ENCODE peak calls at places on chromosomes 12 and 14, in six cellular contexts. One of them, this sample, is unnamed.

GRCh38 chr14:64758711-64759554 is 54.7 kb downstream of the PLEKHG3 start:
- DNase-seq in osteocyte: no peak
- DNase-seq in psoas muscle: peak
- DNase-seq in lower leg skin: no peak
- DNase-seq in cardiac muscle cell: peak
- DNase-seq in heart left ventricle: no peak
- DNase-seq in this sample: no peak

GRCh38 chr14:70714055-70714550 is 72.4 kb downstream of the TTC9 start:
- DNase-seq in osteocyte: no peak
- DNase-seq in psoas muscle: no peak
- DNase-seq in lower leg skin: no peak
- DNase-seq in cardiac muscle cell: peak
- DNase-seq in heart left ventricle: no peak
- DNase-seq in this sample: no peak

GRCh38 chr12:15596174-15596573 is 193.0 kb downstream of the EPS8 start:
- DNase-seq in osteocyte: no peak
- DNase-seq in psoas muscle: no peak
- DNase-seq in lower leg skin: no peak
- DNase-seq in cardiac muscle cell: no peak
- DNase-seq in heart left ventricle: no peak
- DNase-seq in this sample: no peak

GRCh38 chr12:1277905-1278304 is 286.9 kb downstream of the ERC1 start:
- DNase-seq in osteocyte: no peak
- DNase-seq in psoas muscle: no peak
- DNase-seq in lower leg skin: no peak
- DNase-seq in cardiac muscle cell: no peak
- DNase-seq in heart left ventricle: no peak
- DNase-seq in this sample: peak

GRCh38 chr14:77158175-77158908 is 16.8 kb upstream of the ZDHHC22 start:
- DNase-seq in osteocyte: no peak
- DNase-seq in psoas muscle: peak
- DNase-seq in lower leg skin: no peak
- DNase-seq in cardiac muscle cell: peak
- DNase-seq in heart left ventricle: peak
- DNase-seq in this sample: no peak

GRCh38 chr12:78392918-78393317 is 471.7 kb upstream of the SYT1 start:
- DNase-seq in osteocyte: no peak
- DNase-seq in psoas muscle: no peak
- DNase-seq in lower leg skin: no peak
- DNase-seq in cardiac muscle cell: peak
- DNase-seq in heart left ventricle: no peak
- DNase-seq in this sample: no peak

GRCh38 chr12:47824198-47824597 is 4.5 kb upstream of the HDAC7 start:
- DNase-seq in osteocyte: no peak
- DNase-seq in psoas muscle: no peak
- DNase-seq in lower leg skin: no peak
- DNase-seq in cardiac muscle cell: no peak
- DNase-seq in heart left ventricle: no peak
- DNase-seq in this sample: no peak

GRCh38 chr12:21221778-21222177 is 90.8 kb downstream of the SLCO1B1 start:
- DNase-seq in osteocyte: no peak
- DNase-seq in psoas muscle: no peak
- DNase-seq in lower leg skin: no peak
- DNase-seq in cardiac muscle cell: no peak
- DNase-seq in heart left ventricle: no peak
- DNase-seq in this sample: no peak

GRCh38 chr12:120118710-120119097 is 2.2 kb upstream of the RAB35 start:
- DNase-seq in osteocyte: no peak
- DNase-seq in psoas muscle: no peak
- DNase-seq in lower leg skin: no peak
- DNase-seq in cardiac muscle cell: no peak
- DNase-seq in heart left ventricle: no peak
- DNase-seq in this sample: no peak

GRCh38 chr14:61578745-61579144 is 116.6 kb upstream of the HIF1A start:
- DNase-seq in osteocyte: no peak
- DNase-seq in psoas muscle: no peak
- DNase-seq in lower leg skin: no peak
- DNase-seq in cardiac muscle cell: peak
- DNase-seq in heart left ventricle: no peak
- DNase-seq in this sample: no peak

GRCh38 chr14:90985601-90986242 is 74.7 kb downstream of the RPS6KA5 start:
- DNase-seq in osteocyte: no peak
- DNase-seq in psoas muscle: no peak
- DNase-seq in lower leg skin: no peak
- DNase-seq in cardiac muscle cell: no peak
- DNase-seq in heart left ventricle: no peak
- DNase-seq in this sample: peak

GRCh38 chr14:50070230-50070629 is 46.1 kb downstream of the VCPKMT start:
- DNase-seq in osteocyte: no peak
- DNase-seq in psoas muscle: no peak
- DNase-seq in lower leg skin: peak
- DNase-seq in cardiac muscle cell: no peak
- DNase-seq in heart left ventricle: no peak
- DNase-seq in this sample: no peak

GRCh38 chr12:14495326-14495725 is 72.4 kb downstream of the PLBD1 start:
- DNase-seq in osteocyte: no peak
- DNase-seq in psoas muscle: no peak
- DNase-seq in lower leg skin: no peak
- DNase-seq in cardiac muscle cell: no peak
- DNase-seq in heart left ventricle: no peak
- DNase-seq in this sample: no peak

GRCh38 chr14:36657409-36658090 is 4.1 kb upstream of the PAX9 start:
- DNase-seq in osteocyte: no peak
- DNase-seq in psoas muscle: no peak
- DNase-seq in lower leg skin: no peak
- DNase-seq in cardiac muscle cell: no peak
- DNase-seq in heart left ventricle: no peak
- DNase-seq in this sample: peak

GRCh38 chr12:12384601-12385321 is 27.9 kb downstream of the BORCS5 start:
- DNase-seq in osteocyte: no peak
- DNase-seq in psoas muscle: no peak
- DNase-seq in lower leg skin: no peak
- DNase-seq in cardiac muscle cell: peak
- DNase-seq in heart left ventricle: no peak
- DNase-seq in this sample: no peak

GRCh38 chr14:55347040-55347439 is 64.6 kb downstream of the ATG14 start:
- DNase-seq in osteocyte: peak
- DNase-seq in psoas muscle: no peak
- DNase-seq in lower leg skin: no peak
- DNase-seq in cardiac muscle cell: no peak
- DNase-seq in heart left ventricle: no peak
- DNase-seq in this sample: no peak

GRCh38 chr12:116331876-116332275 is 54.4 kb upstream of the MED13L start:
- DNase-seq in osteocyte: no peak
- DNase-seq in psoas muscle: no peak
- DNase-seq in lower leg skin: no peak
- DNase-seq in cardiac muscle cell: no peak
- DNase-seq in heart left ventricle: no peak
- DNase-seq in this sample: no peak

GRCh38 chr14:98489115-98489514 is 782.9 kb downstream of the BCL11B start:
- DNase-seq in osteocyte: no peak
- DNase-seq in psoas muscle: no peak
- DNase-seq in lower leg skin: no peak
- DNase-seq in cardiac muscle cell: no peak
- DNase-seq in heart left ventricle: no peak
- DNase-seq in this sample: no peak

GRCh38 chr12:86186449-86186848 is 69.7 kb downstream of the MGAT4C start:
- DNase-seq in osteocyte: no peak
- DNase-seq in psoas muscle: no peak
- DNase-seq in lower leg skin: no peak
- DNase-seq in cardiac muscle cell: peak
- DNase-seq in heart left ventricle: no peak
- DNase-seq in this sample: no peak

GRCh38 chr12:34296143-34297041 is 274.1 kb downstream of the ALG10 start:
- DNase-seq in osteocyte: no peak
- DNase-seq in psoas muscle: peak
- DNase-seq in lower leg skin: peak
- DNase-seq in cardiac muscle cell: no peak
- DNase-seq in heart left ventricle: peak
- DNase-seq in this sample: no peak

GRCh38 chr12:9792185-9792900 is 31.6 kb upstream of the CD69 start:
- DNase-seq in osteocyte: no peak
- DNase-seq in psoas muscle: no peak
- DNase-seq in lower leg skin: no peak
- DNase-seq in cardiac muscle cell: no peak
- DNase-seq in heart left ventricle: no peak
- DNase-seq in this sample: no peak

GRCh38 chr12:132066749-132067148 is 77.4 kb downstream of the DDX51 start:
- DNase-seq in osteocyte: no peak
- DNase-seq in psoas muscle: no peak
- DNase-seq in lower leg skin: no peak
- DNase-seq in cardiac muscle cell: no peak
- DNase-seq in heart left ventricle: no peak
- DNase-seq in this sample: no peak

GRCh38 chr12:8661016-8661415 is 1.6 kb downstream of the MFAP5 start:
- DNase-seq in osteocyte: no peak
- DNase-seq in psoas muscle: no peak
- DNase-seq in lower leg skin: no peak
- DNase-seq in cardiac muscle cell: no peak
- DNase-seq in heart left ventricle: no peak
- DNase-seq in this sample: no peak

GRCh38 chr12:103800252-103800771 is 40.7 kb downstream of the NT5DC3 start:
- DNase-seq in osteocyte: no peak
- DNase-seq in psoas muscle: peak
- DNase-seq in lower leg skin: no peak
- DNase-seq in cardiac muscle cell: peak
- DNase-seq in heart left ventricle: peak
- DNase-seq in this sample: no peak

GRCh38 chr14:88437659-88438058 is 52.2 kb downstream of the SPATA7 start:
- DNase-seq in osteocyte: no peak
- DNase-seq in psoas muscle: no peak
- DNase-seq in lower leg skin: no peak
- DNase-seq in cardiac muscle cell: no peak
- DNase-seq in heart left ventricle: no peak
- DNase-seq in this sample: no peak

DNA sequence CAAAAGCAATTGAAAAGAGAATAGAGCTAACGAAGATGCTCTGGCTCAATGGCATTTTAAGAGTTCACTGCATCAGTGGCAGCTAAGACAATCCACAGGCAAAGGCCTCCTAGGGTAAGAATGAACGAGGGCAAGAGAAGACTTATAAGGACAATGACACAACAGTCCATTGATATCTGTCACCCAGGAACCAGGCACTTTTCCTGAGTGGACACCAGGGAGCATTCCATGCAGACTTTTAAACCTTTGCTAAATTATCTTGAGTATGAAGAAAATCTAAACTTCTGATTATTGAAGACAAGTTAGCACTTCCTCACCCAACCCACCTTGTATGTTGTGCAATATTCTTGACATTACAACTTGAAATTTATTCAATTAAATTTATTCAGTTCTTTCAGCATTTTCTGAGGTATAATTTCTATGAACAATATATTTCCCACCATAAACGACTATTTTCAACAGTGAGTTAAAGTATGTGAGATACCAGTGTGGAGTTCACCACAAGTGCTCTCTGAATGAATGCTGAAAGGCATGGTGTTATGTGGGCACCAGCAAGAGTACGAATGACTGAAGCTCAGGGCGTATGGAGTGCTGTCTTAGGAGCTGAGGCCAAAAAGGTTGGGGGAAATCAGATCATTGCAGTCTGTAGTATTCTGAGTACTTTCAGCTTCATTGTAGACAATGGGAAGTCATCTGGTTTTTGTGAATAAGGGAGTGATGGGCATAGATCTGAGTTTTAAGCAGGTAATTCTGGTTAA is 124.3 kb upstream of the LMNTD1 start:
- DNase-seq in osteocyte: no peak
- DNase-seq in psoas muscle: no peak
- DNase-seq in lower leg skin: no peak
- DNase-seq in cardiac muscle cell: peak
- DNase-seq in heart left ventricle: no peak
- DNase-seq in this sample: no peak
- TF ChIP-seq CTCF in osteocyte: peak
- TF ChIP-seq CTCF in psoas muscle: no peak
- TF ChIP-seq CTCF in lower leg skin: no peak
- TF ChIP-seq CTCF in cardiac muscle cell: peak
- TF ChIP-seq CTCF in heart left ventricle: peak
- TF ChIP-seq CTCF in this sample: no peak

DNA sequence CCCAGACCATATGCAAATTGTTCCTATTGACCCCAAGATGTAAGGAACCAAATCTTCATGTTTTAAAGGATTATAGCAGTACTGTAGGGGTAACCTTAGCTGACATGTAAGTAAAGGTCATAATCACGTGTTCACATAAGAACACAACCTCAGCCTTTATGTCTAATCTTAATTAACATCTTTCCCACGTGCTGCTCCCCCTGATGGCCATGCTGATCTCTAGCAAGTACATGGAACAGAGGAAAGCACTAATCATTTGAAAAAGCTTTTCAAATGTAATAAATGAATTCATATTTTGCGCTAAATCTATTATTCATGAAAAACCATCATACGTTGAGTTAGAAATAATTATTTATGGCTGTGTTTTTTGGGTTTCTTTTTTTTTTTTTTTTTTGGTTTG is 30.5 kb upstream of the ITPR2 start:
- DNase-seq in osteocyte: no peak
- DNase-seq in psoas muscle: no peak
- DNase-seq in lower leg skin: no peak
- DNase-seq in cardiac muscle cell: peak
- DNase-seq in heart left ventricle: no peak
- DNase-seq in this sample: no peak
- TF ChIP-seq CTCF in osteocyte: peak
- TF ChIP-seq CTCF in psoas muscle: no peak
- TF ChIP-seq CTCF in lower leg skin: no peak
- TF ChIP-seq CTCF in cardiac muscle cell: peak
- TF ChIP-seq CTCF in heart left ventricle: no peak
- TF ChIP-seq CTCF in this sample: peak

DNA sequence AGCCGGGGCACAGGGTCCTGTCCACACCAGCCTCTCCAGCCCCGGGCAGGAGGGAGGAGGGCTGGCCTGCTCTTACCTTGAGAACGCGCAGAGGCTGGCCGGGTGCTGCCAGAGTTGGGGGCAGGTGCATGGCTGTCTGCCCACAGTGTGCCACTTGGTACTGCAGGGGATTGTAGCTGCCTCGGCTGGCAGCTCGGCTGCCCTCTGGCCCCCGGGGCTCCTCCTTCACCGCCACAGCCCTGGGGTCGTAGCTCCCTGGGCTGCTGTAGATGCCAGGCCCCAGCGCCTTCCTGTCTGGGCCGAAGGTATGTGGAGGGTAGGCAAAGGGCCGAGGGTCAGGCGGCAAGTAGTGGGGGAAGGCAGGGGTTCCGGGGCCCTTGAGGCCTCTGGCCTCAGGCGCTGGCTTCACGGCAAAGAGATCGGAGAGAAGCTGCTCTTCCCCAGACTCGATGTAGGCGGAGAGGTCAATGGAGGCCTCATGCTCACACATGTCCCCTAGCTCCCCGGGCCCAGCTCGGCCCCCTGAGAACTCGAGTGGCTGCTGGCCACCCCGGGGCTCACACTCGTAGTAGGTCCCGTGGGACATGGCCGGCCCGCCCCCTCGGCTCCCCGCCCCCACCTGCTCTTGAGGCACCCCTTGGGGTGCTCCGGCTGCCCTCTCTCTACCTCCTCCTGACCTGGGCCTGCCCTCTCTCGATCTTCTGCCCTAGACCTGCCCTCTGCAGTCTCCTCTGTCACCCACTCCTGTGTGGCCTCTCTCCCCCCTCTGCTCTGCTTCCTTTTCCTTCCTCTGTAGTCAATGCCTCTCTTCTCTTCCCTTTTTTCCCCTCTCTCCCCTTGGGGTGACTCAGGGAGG is at the start of gene CEBPE:
- DNase-seq in osteocyte: no peak
- DNase-seq in psoas muscle: no peak
- DNase-seq in lower leg skin: no peak
- DNase-seq in cardiac muscle cell: no peak
- DNase-seq in heart left ventricle: no peak
- DNase-seq in this sample: no peak
- TF ChIP-seq CTCF in osteocyte: no peak
- TF ChIP-seq CTCF in psoas muscle: no peak
- TF ChIP-seq CTCF in lower leg skin: no peak
- TF ChIP-seq CTCF in cardiac muscle cell: no peak
- TF ChIP-seq CTCF in heart left ventricle: no peak
- TF ChIP-seq CTCF in this sample: no peak

GRCh38 chr14:97273540-97273939 is 476.4 kb downstream of the VRK1 start:
- DNase-seq in osteocyte: no peak
- DNase-seq in psoas muscle: no peak
- DNase-seq in lower leg skin: no peak
- DNase-seq in cardiac muscle cell: no peak
- DNase-seq in heart left ventricle: no peak
- DNase-seq in this sample: no peak
- TF ChIP-seq CTCF in osteocyte: no peak
- TF ChIP-seq CTCF in psoas muscle: no peak
- TF ChIP-seq CTCF in lower leg skin: no peak
- TF ChIP-seq CTCF in cardiac muscle cell: no peak
- TF ChIP-seq CTCF in heart left ventricle: no peak
- TF ChIP-seq CTCF in this sample: no peak